ENCODE peak calls at places on chromosome 3, in six cellular contexts. X, I, Z, O, W and U are unnamed samples.

GRCh38 chr3:115960799-115961198 is 337.5 kb downstream of the GAP43 start:
- DNase-seq in W (no peak), I (no peak), Z (no peak), O (no peak), X (no peak), U (no peak)

GRCh38 chr3:37480003-37480402 is 305.6 kb upstream of the LRRFIP2 start:
- DNase-seq in O (no peak), Z (no peak), X (no peak), I (no peak), W (no peak), U (no peak)

GRCh38 chr3:123725652-123726400 is 141.0 kb upstream of the HACD2 start:
- DNase-seq in W (no peak), O (no peak), X (no peak), Z (no peak), I (no peak), U (no peak)

GRCh38 chr3:18295171-18295920 is 129.8 kb downstream of the SATB1 start:
- DNase-seq in X (no peak), W (no peak), Z (peak; percentile 1), O (peak; percentile 75), I (no peak), U (peak; percentile 89)

GRCh38 chr3:118564800-118565199 is 469.8 kb downstream of the IGSF11 start:
- DNase-seq in W (no peak), Z (no peak), O (no peak), X (no peak), I (no peak), U (no peak)

GRCh38 chr3:39385456-39386098 is 2.4 kb downstream of the SLC25A38 start:
- DNase-seq in I (no peak), W (no peak), X (no peak), O (no peak), Z (no peak), U (no peak)

GRCh38 chr3:25728101-25728500 is 55.1 kb downstream of the NGLY1 start:
- DNase-seq in Z (no peak), X (no peak), O (no peak), I (no peak), W (no peak), U (no peak)

GRCh38 chr3:73786346-73786807 is 161.6 kb upstream of the PDZRN3 start:
- DNase-seq in X (no peak), O (peak; percentile 35), I (no peak), W (no peak), Z (no peak), U (no peak)

GRCh38 chr3:117887031-117887430 is 1147.6 kb downstream of the IGSF11 start:
- DNase-seq in O (no peak), I (no peak), W (no peak), Z (no peak), X (no peak), U (no peak)

GRCh38 chr3:172524611-172525010 is 1.4 kb upstream of the TNFSF10 start:
- DNase-seq in Z (no peak), W (no peak), O (no peak), I (no peak), X (no peak), U (no peak)

GRCh38 chr3:114447950-114448479 is 154.2 kb downstream of the TIGIT start:
- DNase-seq in W (no peak), X (no peak), Z (no peak), O (no peak), I (no peak), U (no peak)

GRCh38 chr3:10206166-10206511 is 41.4 kb downstream of the IRAK2 start:
- DNase-seq in I (no peak), Z (no peak), O (no peak), W (no peak), X (no peak), U (no peak)

GRCh38 chr3:172626241-172626640 is 84.6 kb downstream of the NCEH1 start:
- DNase-seq in Z (no peak), W (no peak), X (no peak), I (no peak), O (no peak), U (no peak)